ENCODE peak calls at places on chromosomes 3 and 15, in six cellular contexts. W is neural crest cell, D is ovary, L is psoas muscle, M is endothelial cell, G is keratinocyte. H is an unnamed sample.

GRCh38 chr15:68151277-68151676 is 53.9 kb downstream of the CALML4 start:
- DNase-seq in W (no peak), D (no peak), L (no peak), M (no peak), G (no peak), H (no peak)

GRCh38 chr3:4708230-4708629 is 215.1 kb downstream of the ITPR1 start:
- DNase-seq in W (no peak), D (no peak), L (no peak), M (no peak), G (no peak), H (no peak)

GRCh38 chr3:197495499-197495898 is 60.3 kb downstream of the BDH1 start:
- DNase-seq in W (no peak), D (no peak), L (no peak), M (no peak), G (no peak), H (peak)

GRCh38 chr3:128788268-128788869 is 62.4 kb downstream of the RAB7A start:
- DNase-seq in W (no peak), D (no peak), L (no peak), M (no peak), G (no peak), H (no peak)

GRCh38 chr15:68609618-68610017 is 30.8 kb downstream of the CORO2B start:
- DNase-seq in W (no peak), D (peak), L (peak), M (no peak), G (no peak), H (no peak)

GRCh38 chr3:148880681-148881080 is 15.6 kb downstream of the CPA3 start:
- DNase-seq in W (no peak), D (no peak), L (no peak), M (peak), G (no peak), H (peak)

GRCh38 chr15:77029166-77030041 is 34.5 kb downstream of the PSTPIP1 start:
- DNase-seq in W (no peak), D (peak), L (no peak), M (no peak), G (no peak), H (no peak)

GRCh38 chr3:113498221-113499005 is 16.5 kb downstream of the SPICE1 start:
- DNase-seq in W (no peak), D (no peak), L (no peak), M (no peak), G (no peak), H (no peak)

GRCh38 chr15:93324191-93324590 is 235.2 kb upstream of the RGMA start:
- DNase-seq in W (no peak), D (no peak), L (no peak), M (no peak), G (no peak), H (no peak)

GRCh38 chr3:127043041-127043641 is 60.2 kb downstream of the PLXNA1 start:
- DNase-seq in W (no peak), D (no peak), L (no peak), M (no peak), G (no peak), H (no peak)

GRCh38 chr15:82986442-82986780 is 401 bp downstream of the RAMAC start:
- DNase-seq in W (no peak), D (no peak), L (no peak), M (no peak), G (no peak), H (peak)

GRCh38 chr3:12822725-12823373 is 18.5 kb downstream of the RPL32 start:
- DNase-seq in W (no peak), D (no peak), L (no peak), M (no peak), G (no peak), H (no peak)

GRCh38 chr3:81695302-81695701 is 66.1 kb downstream of the GBE1 start:
- DNase-seq in W (no peak), D (no peak), L (no peak), M (no peak), G (no peak), H (no peak)

GRCh38 chr3:25235033-25235432 is 193.0 kb upstream of the RARB start:
- DNase-seq in W (no peak), D (no peak), L (no peak), M (no peak), G (no peak), H (no peak)

GRCh38 chr15:25394893-25395292 is 43.9 kb downstream of the UBE3A start:
- DNase-seq in W (no peak), D (no peak), L (no peak), M (no peak), G (no peak), H (no peak)

GRCh38 chr3:111336511-111336910 is 205.5 kb upstream of the CD96 start:
- DNase-seq in W (no peak), D (no peak), L (no peak), M (no peak), G (no peak), H (no peak)

GRCh38 chr15:100058458-100058857 is 283.3 kb downstream of the ADAMTS17 start:
- DNase-seq in W (no peak), D (no peak), L (no peak), M (no peak), G (no peak), H (no peak)

GRCh38 chr3:186417791-186418190 is 55.8 kb upstream of the DGKG start:
- DNase-seq in W (no peak), D (no peak), L (no peak), M (no peak), G (no peak), H (no peak)

GRCh38 chr3:196778755-196779154 is 39.1 kb downstream of the PAK2 start:
- DNase-seq in W (no peak), D (no peak), L (no peak), M (no peak), G (peak), H (no peak)

GRCh38 chr3:184361932-184362667 is 590 bp downstream of the POLR2H start:
- DNase-seq in W (peak), D (no peak), L (peak), M (peak), G (no peak), H (peak)

GRCh38 chr3:65961733-65962132 is 77.0 kb downstream of the MAGI1 start:
- DNase-seq in W (no peak), D (no peak), L (no peak), M (no peak), G (no peak), H (no peak)

GRCh38 chr3:156725706-156726105 is 51.3 kb downstream of the TIPARP start:
- DNase-seq in W (no peak), D (no peak), L (no peak), M (no peak), G (no peak), H (no peak)

GRCh38 chr3:120144267-120144666 is 50.0 kb upstream of the GSK3B start:
- DNase-seq in W (no peak), D (no peak), L (no peak), M (no peak), G (peak), H (no peak)

GRCh38 chr3:110031975-110032374 is 694.6 kb upstream of the DPPA4 start:
- DNase-seq in W (no peak), D (no peak), L (no peak), M (no peak), G (no peak), H (no peak)

GRCh38 chr15:99738047-99738847 is 5.0 kb upstream of the LYSMD4 start:
- DNase-seq in W (no peak), D (no peak), L (no peak), M (no peak), G (no peak), H (no peak)

GRCh38 chr15:28915041-28915810 is 29.5 kb downstream of the APBA2 start:
- DNase-seq in W (no peak), D (no peak), L (no peak), M (no peak), G (no peak), H (no peak)

GRCh38 chr15:63019539-63020109 is 22.9 kb upstream of the TPM1 start:
- DNase-seq in W (no peak), D (peak), L (peak), M (no peak), G (peak), H (no peak)

GRCh38 chr3:3216401-3216800 is 36.9 kb upstream of the CRBN start:
- DNase-seq in W (no peak), D (no peak), L (no peak), M (no peak), G (no peak), H (no peak)

GRCh38 chr3:151896662-151897012 is 23.2 kb downstream of the SUCNR1 start:
- DNase-seq in W (no peak), D (no peak), L (no peak), M (no peak), G (peak), H (no peak)

GRCh38 chr3:143731776-143732175 is 116.5 kb downstream of the SLC9A9 start:
- DNase-seq in W (no peak), D (no peak), L (no peak), M (no peak), G (no peak), H (no peak)

GRCh38 chr15:55740981-55741591 is 1.9 kb downstream of the PRTG start:
- DNase-seq in W (no peak), D (no peak), L (no peak), M (no peak), G (no peak), H (peak)

GRCh38 chr3:14151471-14152083 is 26.7 kb downstream of the TMEM43 start:
- DNase-seq in W (no peak), D (no peak), L (no peak), M (no peak), G (no peak), H (no peak)

GRCh38 chr15:64045774-64046346 is 425 bp downstream of the DAPK2 start:
- DNase-seq in W (peak), D (no peak), L (peak), M (no peak), G (no peak), H (no peak)

GRCh38 chr3:82927309-82928253 is 1166.1 kb upstream of the GBE1 start:
- DNase-seq in W (no peak), D (no peak), L (no peak), M (no peak), G (no peak), H (no peak)

GRCh38 chr3:3665961-3666640 is 133.1 kb upstream of the LRRN1 start:
- DNase-seq in W (no peak), D (no peak), L (peak), M (no peak), G (no peak), H (peak)

GRCh38 chr3:168511428-168512014 is 415.8 kb upstream of the GOLIM4 start:
- DNase-seq in W (no peak), D (no peak), L (no peak), M (no peak), G (no peak), H (no peak)

GRCh38 chr3:179016979-179017670 is 54.5 kb downstream of the ZMAT3 start:
- DNase-seq in W (no peak), D (no peak), L (no peak), M (no peak), G (no peak), H (no peak)

GRCh38 chr3:14423197-14423743 is 20.9 kb downstream of the SLC6A6 start:
- DNase-seq in W (no peak), D (no peak), L (no peak), M (no peak), G (no peak), H (no peak)

GRCh38 chr3:189948724-189949045 is 172.0 kb downstream of the P3H2 start:
- DNase-seq in W (no peak), D (no peak), L (no peak), M (no peak), G (no peak), H (no peak)
- TF ChIP-seq CTCF in W (no peak), D (no peak), L (no peak), M (peak), G (no peak), H (no peak)

GRCh38 chr3:39192490-39193092 is at the start of gene XIRP1:
- DNase-seq in W (no peak), D (no peak), L (peak), M (no peak), G (no peak), H (peak)

GRCh38 chr3:39191773-39192172 is 622 bp downstream of the XIRP1 start:
- DNase-seq in W (no peak), D (no peak), L (no peak), M (no peak), G (no peak), H (no peak)

GRCh38 chr3:39191103-39191502 is 1.3 kb downstream of the XIRP1 start:
- DNase-seq in W (no peak), D (no peak), L (no peak), M (no peak), G (no peak), H (peak)

GRCh38 chr3:39196034-39196433 is 3.6 kb upstream of the XIRP1 start:
- DNase-seq in W (no peak), D (no peak), L (no peak), M (no peak), G (no peak), H (no peak)

GRCh38 chr3:39193391-39193790 is 996 bp upstream of the XIRP1 start:
- DNase-seq in W (no peak), D (no peak), L (peak), M (no peak), G (no peak), H (no peak)
- TF ChIP-seq CTCF in W (no peak), D (no peak), L (no peak), M (no peak), G (no peak), H (no peak)

DNA sequence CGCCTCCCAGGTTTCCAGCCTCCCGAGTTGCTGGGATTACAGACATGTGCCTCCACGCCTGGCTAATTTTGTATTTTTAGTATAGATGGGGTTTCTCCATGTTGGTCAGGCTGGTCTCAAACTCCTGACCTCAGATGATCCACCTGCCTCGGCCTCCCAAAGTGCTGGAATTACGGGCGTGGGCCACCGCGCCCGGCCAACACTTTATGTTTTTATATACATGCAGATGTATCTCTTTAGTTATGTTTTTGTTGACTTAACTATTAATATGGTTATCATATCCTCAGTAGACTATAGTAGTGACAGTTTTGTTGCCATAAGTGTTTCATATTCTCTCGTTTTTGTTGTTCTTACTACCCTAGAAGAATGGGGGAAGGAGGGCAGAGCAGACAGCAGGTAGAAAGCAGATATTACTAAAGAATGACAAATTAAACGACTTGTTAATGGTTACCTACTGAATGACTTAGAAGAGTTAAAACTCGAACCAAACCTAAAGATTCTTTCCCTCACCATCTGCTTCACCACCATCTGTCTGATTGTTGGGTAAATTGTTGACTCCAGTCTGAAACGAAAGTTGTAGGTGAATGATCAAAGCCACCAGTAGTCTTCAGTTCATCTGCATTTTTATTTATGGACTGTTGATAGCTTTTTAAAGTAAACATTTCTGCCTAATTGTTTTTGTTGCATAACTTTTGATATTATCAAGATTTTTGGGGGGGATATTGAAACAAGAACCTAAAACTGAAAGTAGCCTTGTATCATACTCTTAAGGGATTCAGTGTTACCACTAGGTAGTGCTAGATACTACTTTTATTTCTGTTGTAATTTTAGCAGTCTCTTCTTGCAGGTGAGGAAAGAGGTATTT is 89.3 kb downstream of the RASA2 start:
- DNase-seq in W (no peak), D (no peak), L (no peak), M (no peak), G (no peak), H (peak)
- TF ChIP-seq CTCF in W (peak), D (peak), L (peak), M (no peak), G (no peak), H (peak)

DNA sequence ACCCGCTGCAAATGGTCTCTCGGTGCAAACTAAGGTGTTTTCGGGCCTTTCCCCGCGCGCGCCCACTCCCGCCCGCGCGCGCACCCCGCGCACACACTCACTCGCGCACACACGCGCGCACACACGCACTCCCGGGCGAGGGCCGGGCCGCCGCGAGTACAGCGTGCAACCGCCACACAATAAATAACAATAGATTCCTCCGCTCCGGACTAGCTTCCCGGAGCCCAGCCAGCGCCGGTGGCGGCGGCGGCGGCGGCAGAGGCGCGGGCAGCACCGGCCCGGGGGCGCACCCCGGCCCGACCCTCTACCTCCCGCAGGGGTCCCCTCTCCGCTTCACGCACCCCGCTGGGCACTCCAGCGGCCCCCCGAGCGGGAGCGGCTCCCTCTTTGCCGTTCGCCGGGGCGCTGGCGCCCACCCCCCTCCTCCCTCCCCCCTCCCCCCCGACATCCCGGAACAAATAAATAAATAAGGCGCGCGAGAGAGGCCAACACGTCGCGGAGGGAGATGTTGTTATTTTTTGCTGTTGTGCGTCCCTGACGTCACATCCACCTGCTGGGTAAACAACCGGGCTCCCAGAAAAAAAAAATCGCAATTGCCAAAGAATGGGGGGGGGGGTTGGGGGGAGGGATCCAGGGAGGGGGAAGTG is at the start of gene FOXP1:
- DNase-seq in W (peak), D (peak), L (peak), M (peak), G (no peak), H (peak)
- TF ChIP-seq CTCF in W (no peak), D (no peak), L (no peak), M (no peak), G (no peak), H (no peak)

GRCh38 chr3:50338989-50339388 is 1.6 kb downstream of the RASSF1 start:
- DNase-seq in W (no peak), D (no peak), L (no peak), M (no peak), G (no peak), H (no peak)
- TF ChIP-seq CTCF in W (no peak), D (no peak), L (no peak), M (no peak), G (no peak), H (no peak)

GRCh38 chr3:42961633-42962032 is 17.5 kb upstream of the GASK1A start:
- DNase-seq in W (peak), D (peak), L (no peak), M (peak), G (no peak), H (peak)
- TF ChIP-seq CTCF in W (peak), D (peak), L (peak), M (peak), G (peak), H (peak)

DNA sequence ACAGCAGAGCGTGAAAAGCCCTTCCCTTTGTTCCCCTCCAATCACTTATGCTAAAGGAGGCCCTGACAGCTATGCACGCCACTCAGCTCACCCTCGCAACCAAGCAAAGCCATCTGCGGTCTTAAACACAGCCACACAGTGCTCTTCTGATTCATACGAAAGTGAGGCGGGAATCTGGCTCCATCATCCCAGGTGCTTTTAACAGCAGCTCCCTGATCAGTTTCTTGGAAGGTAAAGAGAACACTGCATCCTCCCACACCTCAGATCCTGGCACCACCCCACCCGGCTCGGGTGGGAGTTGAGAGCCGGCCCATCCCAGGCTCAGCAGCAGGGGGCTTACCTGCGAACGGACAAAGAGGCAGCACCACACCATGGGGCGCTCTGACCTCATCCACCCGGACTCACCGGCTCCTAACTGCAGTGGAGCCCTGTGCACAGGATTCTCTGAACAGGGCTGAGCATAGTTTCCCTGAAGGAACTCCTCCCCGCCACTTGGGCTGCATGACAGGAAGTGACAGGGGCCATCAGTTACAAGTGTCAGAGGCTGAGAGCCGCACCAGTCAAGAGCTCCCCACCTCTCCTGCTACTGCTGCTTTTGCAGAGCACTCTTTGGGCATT is 114.3 kb upstream of the ARHGEF3 start:
- DNase-seq in W (no peak), D (no peak), L (peak), M (no peak), G (no peak), H (no peak)
- TF ChIP-seq CTCF in W (no peak), D (no peak), L (no peak), M (no peak), G (no peak), H (no peak)

H was measured in GM13977.